ENCODE peak calls at places on chromosome 7, in seven cellular contexts. P, O, N, I, B, W and Z are unnamed samples.

GRCh38 chr7:113087278-113087998 is 811 bp upstream of the GPR85 start:
- DNase-seq in W (peak; percentile 49), P (peak; percentile 95), O (peak; percentile 90), I (no peak), N (no peak), B (no peak), Z (no peak)

GRCh38 chr7:3200504-3200903 is 100.5 kb upstream of the SDK1 start:
- DNase-seq in B (no peak), O (peak; percentile 71), N (no peak), P (peak; percentile 49), W (peak; percentile 21), I (no peak), Z (no peak)

GRCh38 chr7:55028011-55028410 is 9.2 kb downstream of the EGFR start:
- DNase-seq in O (peak; percentile 57), I (no peak), N (no peak), W (no peak), P (peak; percentile 61), B (no peak), Z (no peak)

GRCh38 chr7:107138696-107139420 is 29.9 kb upstream of the HBP1 start:
- DNase-seq in N (no peak), P (no peak), B (no peak), W (no peak), I (no peak), O (no peak), Z (no peak)

GRCh38 chr7:156780724-156781455 is 112.1 kb downstream of the LMBR1 start:
- DNase-seq in B (no peak), N (no peak), I (peak; percentile 46), W (no peak), O (no peak), P (no peak), Z (no peak)

GRCh38 chr7:23332881-23333612 is 33.9 kb downstream of the MALSU1 start:
- DNase-seq in B (no peak), I (no peak), W (no peak), O (peak; percentile 70), P (peak; percentile 92), N (no peak), Z (no peak)

GRCh38 chr7:43764039-43764789 is 5.7 kb downstream of the BLVRA start:
- DNase-seq in N (no peak), W (peak; percentile 49), P (no peak), O (no peak), B (no peak), I (no peak), Z (peak; percentile 16)

GRCh38 chr7:121334875-121335648 is 6.3 kb downstream of the WNT16 start:
- DNase-seq in O (no peak), W (no peak), N (no peak), B (no peak), P (no peak), I (no peak), Z (no peak)

GRCh38 chr7:33773053-33773452 is 132.3 kb upstream of the BMPER start:
- DNase-seq in B (no peak), N (no peak), I (no peak), P (peak; percentile 77), O (peak; percentile 48), W (peak; percentile 39), Z (no peak)

GRCh38 chr7:56009695-56010094 is 41.5 kb downstream of the PSPH start:
- DNase-seq in O (no peak), B (no peak), I (no peak), W (no peak), N (no peak), P (no peak), Z (no peak)

GRCh38 chr7:74284781-74285259 is 4.4 kb upstream of the CLIP2 start:
- DNase-seq in P (no peak), I (no peak), W (no peak), N (no peak), O (no peak), B (no peak), Z (no peak)

GRCh38 chr7:77811895-77812685 is 13.5 kb downstream of the PHTF2 start:
- DNase-seq in W (peak; percentile 45), N (no peak), B (no peak), O (peak; percentile 73), P (peak; percentile 79), I (no peak), Z (no peak)

GRCh38 chr7:34357946-34358345 is 300.1 kb upstream of the NPSR1 start:
- DNase-seq in W (no peak), N (no peak), B (no peak), I (no peak), O (no peak), P (no peak), Z (no peak)

GRCh38 chr7:907158-907980 is 31.0 kb downstream of the GET4 start:
- DNase-seq in W (no peak), P (peak; percentile 22), O (no peak), B (no peak), I (no peak), N (no peak), Z (no peak)

GRCh38 chr7:44999245-45000095 is 531 bp upstream of the CCM2 start:
- DNase-seq in B (peak; percentile 97), O (peak; percentile 99), P (peak; percentile 99), W (peak; percentile 96), I (peak; percentile 100), N (peak; percentile 98), Z (peak; percentile 99)

GRCh38 chr7:70072220-70072619 is 473.9 kb downstream of the AUTS2 start:
- DNase-seq in B (no peak), W (no peak), O (peak; percentile 89), P (no peak), N (no peak), I (no peak), Z (no peak)

GRCh38 chr7:140060788-140061606 is 1.8 kb downstream of the PARP12 start:
- DNase-seq in O (peak; percentile 90), W (no peak), N (no peak), B (no peak), P (peak; percentile 47), I (no peak), Z (no peak)

GRCh38 chr7:43691611-43692010 is 37.7 kb downstream of the COA1 start:
- DNase-seq in P (no peak), W (no peak), I (no peak), B (no peak), N (no peak), O (no peak), Z (no peak)

GRCh38 chr7:102255501-102255900 is 31.2 kb upstream of the SH2B2 start:
- DNase-seq in B (no peak), I (no peak), O (no peak), N (no peak), W (no peak), P (no peak), Z (no peak)

GRCh38 chr7:128783143-128783799 is 7.7 kb upstream of the OPN1SW start:
- DNase-seq in W (peak; percentile 26), P (peak; percentile 93), I (no peak), O (peak; percentile 92), B (no peak), N (no peak), Z (no peak)

GRCh38 chr7:156898938-156899337 is 6.0 kb upstream of the LMBR1 start:
- DNase-seq in I (no peak), W (peak; percentile 46), B (no peak), N (no peak), O (no peak), P (no peak), Z (no peak)

GRCh38 chr7:11620822-11621395 is 211.1 kb downstream of the THSD7A start:
- DNase-seq in P (no peak), N (no peak), O (no peak), W (no peak), B (no peak), I (no peak), Z (no peak)

GRCh38 chr7:1052031-1052818 is 7.9 kb downstream of the GPR146 start:
- DNase-seq in N (no peak), O (no peak), P (no peak), I (no peak), W (no peak), B (no peak), Z (no peak)

GRCh38 chr7:5177060-5177459 is 13.0 kb upstream of the WIPI2 start:
- DNase-seq in P (peak; percentile 91), O (peak; percentile 89), B (no peak), I (no peak), W (no peak), N (no peak), Z (no peak)

GRCh38 chr7:22477876-22478450 is 22.0 kb downstream of the STEAP1B start:
- DNase-seq in P (no peak), I (no peak), W (no peak), O (no peak), N (no peak), B (no peak), Z (no peak)

GRCh38 chr7:116499168-116500070 is at the start of gene CAV2:
- DNase-seq in W (peak; percentile 47), N (no peak), B (peak; percentile 12), I (no peak), O (peak; percentile 54), P (peak; percentile 39), Z (no peak)

GRCh38 chr7:139716156-139716942 is 61.4 kb downstream of the HIPK2 start:
- DNase-seq in I (no peak), B (no peak), O (no peak), P (no peak), N (no peak), W (no peak), Z (no peak)

GRCh38 chr7:134174797-134175261 is 47.7 kb downstream of the LRGUK start:
- DNase-seq in O (peak; percentile 87), B (no peak), N (no peak), I (peak; percentile 36), P (peak; percentile 61), W (peak; percentile 77), Z (no peak)

GRCh38 chr7:80139179-80139578 is 4.5 kb downstream of the GNAI1 start:
- DNase-seq in W (no peak), I (no peak), N (no peak), O (no peak), B (no peak), P (no peak), Z (no peak)

GRCh38 chr7:30285067-30285530 is 702 bp downstream of the ZNRF2 start:
- DNase-seq in I (no peak), N (peak; percentile 22), P (no peak), W (peak; percentile 26), O (peak; percentile 24), B (peak; percentile 35), Z (peak; percentile 25)

GRCh38 chr7:31814187-31814586 is 127.2 kb downstream of the PPP1R17 start:
- DNase-seq in B (no peak), I (no peak), P (peak; percentile 39), N (no peak), W (no peak), O (peak; percentile 20), Z (no peak)

GRCh38 chr7:108147031-108147563 is 16.9 kb upstream of the LAMB4 start:
- DNase-seq in N (no peak), P (no peak), O (no peak), W (no peak), I (no peak), B (no peak), Z (no peak)

GRCh38 chr7:118473271-118473670 is 248.8 kb downstream of the ANKRD7 start:
- DNase-seq in B (no peak), N (no peak), P (no peak), I (no peak), O (no peak), W (no peak), Z (no peak)

GRCh38 chr7:102439963-102440795 is 6.8 kb downstream of the ORAI2 start:
- DNase-seq in N (no peak), P (peak; percentile 55), W (peak; percentile 64), I (no peak), B (no peak), O (peak; percentile 70), Z (no peak)

GRCh38 chr7:44162785-44163395 is 21.8 kb upstream of the MYL7 start:
- DNase-seq in B (no peak), I (no peak), N (no peak), P (no peak), W (no peak), O (no peak), Z (no peak)

GRCh38 chr7:81155654-81156373 is 237.0 kb upstream of the SEMA3C start:
- DNase-seq in B (no peak), I (no peak), O (no peak), W (peak; percentile 95), P (no peak), N (no peak), Z (no peak)

GRCh38 chr7:104921596-104921995 is 92.4 kb upstream of the KMT2E start:
- DNase-seq in B (no peak), O (no peak), P (peak; percentile 12), I (no peak), W (no peak), N (no peak), Z (no peak)

GRCh38 chr7:100493476-100494264 is 9.9 kb downstream of the NYAP1 start:
- DNase-seq in I (peak; percentile 44), N (peak; percentile 45), O (peak; percentile 38), B (no peak), P (no peak), W (no peak), Z (peak; percentile 41)